ENCODE peak calls at places on chromosomes 3 and 15, in ten cellular contexts. One of them, this sample, is unnamed.

GRCh38 chr3:122947086-122947611 is 80.4 kb downstream of the SEMA5B start:
- DNase-seq in esophagus squamous epithelium: no peak
- DNase-seq in ovary: no peak
- DNase-seq in heart left ventricle: no peak
- DNase-seq in lower leg skin: no peak
- DNase-seq in endothelial cell of umbilical vein: no peak
- DNase-seq in adrenal gland: no peak
- DNase-seq in IMR-90: no peak
- DNase-seq in Peyer's patch: no peak
- DNase-seq in transverse colon: no peak
- DNase-seq in this sample: no peak

GRCh38 chr15:71239592-71240364 is 124.5 kb downstream of the THSD4 start:
- DNase-seq in esophagus squamous epithelium: no peak
- DNase-seq in ovary: no peak
- DNase-seq in heart left ventricle: no peak
- DNase-seq in lower leg skin: no peak
- DNase-seq in endothelial cell of umbilical vein: no peak
- DNase-seq in adrenal gland: no peak
- DNase-seq in IMR-90: peak
- DNase-seq in Peyer's patch: no peak
- DNase-seq in transverse colon: no peak
- DNase-seq in this sample: no peak

GRCh38 chr15:90680371-90680935 is 36.7 kb upstream of the BLM start:
- DNase-seq in esophagus squamous epithelium: no peak
- DNase-seq in ovary: no peak
- DNase-seq in heart left ventricle: no peak
- DNase-seq in lower leg skin: no peak
- DNase-seq in endothelial cell of umbilical vein: no peak
- DNase-seq in adrenal gland: peak
- DNase-seq in IMR-90: peak
- DNase-seq in Peyer's patch: no peak
- DNase-seq in transverse colon: no peak
- DNase-seq in this sample: peak

GRCh38 chr15:22884344-22884743 is 45.9 kb downstream of the NIPA2 start:
- DNase-seq in esophagus squamous epithelium: no peak
- DNase-seq in ovary: no peak
- DNase-seq in heart left ventricle: no peak
- DNase-seq in lower leg skin: no peak
- DNase-seq in endothelial cell of umbilical vein: no peak
- DNase-seq in adrenal gland: no peak
- DNase-seq in IMR-90: no peak
- DNase-seq in Peyer's patch: no peak
- DNase-seq in transverse colon: no peak
- DNase-seq in this sample: no peak

GRCh38 chr3:147324356-147324755 is 82.0 kb downstream of the ZIC4 start:
- DNase-seq in esophagus squamous epithelium: no peak
- DNase-seq in ovary: no peak
- DNase-seq in heart left ventricle: no peak
- DNase-seq in lower leg skin: no peak
- DNase-seq in endothelial cell of umbilical vein: no peak
- DNase-seq in adrenal gland: no peak
- DNase-seq in IMR-90: no peak
- DNase-seq in Peyer's patch: no peak
- DNase-seq in transverse colon: no peak
- DNase-seq in this sample: no peak

GRCh38 chr3:176906046-176906905 is 291.0 kb downstream of the TBL1XR1 start:
- DNase-seq in esophagus squamous epithelium: no peak
- DNase-seq in ovary: no peak
- DNase-seq in heart left ventricle: no peak
- DNase-seq in lower leg skin: no peak
- DNase-seq in endothelial cell of umbilical vein: peak
- DNase-seq in adrenal gland: peak
- DNase-seq in IMR-90: peak
- DNase-seq in Peyer's patch: no peak
- DNase-seq in transverse colon: no peak
- DNase-seq in this sample: no peak

GRCh38 chr15:95174281-95174680 is 942.9 kb downstream of the MCTP2 start:
- DNase-seq in esophagus squamous epithelium: no peak
- DNase-seq in ovary: no peak
- DNase-seq in heart left ventricle: no peak
- DNase-seq in lower leg skin: peak
- DNase-seq in endothelial cell of umbilical vein: no peak
- DNase-seq in adrenal gland: peak
- DNase-seq in IMR-90: peak
- DNase-seq in Peyer's patch: no peak
- DNase-seq in transverse colon: no peak
- DNase-seq in this sample: no peak

GRCh38 chr3:172365028-172365567 is 83.2 kb downstream of the GHSR start:
- DNase-seq in esophagus squamous epithelium: no peak
- DNase-seq in ovary: no peak
- DNase-seq in heart left ventricle: no peak
- DNase-seq in lower leg skin: no peak
- DNase-seq in endothelial cell of umbilical vein: no peak
- DNase-seq in adrenal gland: no peak
- DNase-seq in IMR-90: no peak
- DNase-seq in Peyer's patch: no peak
- DNase-seq in transverse colon: no peak
- DNase-seq in this sample: no peak

GRCh38 chr3:197029511-197030167 is at the start of gene MELTF:
- DNase-seq in esophagus squamous epithelium: no peak
- DNase-seq in ovary: peak
- DNase-seq in heart left ventricle: peak
- DNase-seq in lower leg skin: no peak
- DNase-seq in endothelial cell of umbilical vein: peak
- DNase-seq in adrenal gland: no peak
- DNase-seq in IMR-90: peak
- DNase-seq in Peyer's patch: peak
- DNase-seq in transverse colon: peak
- DNase-seq in this sample: peak

GRCh38 chr15:85813234-85813633 is 18.5 kb upstream of the KLHL25 start:
- DNase-seq in esophagus squamous epithelium: no peak
- DNase-seq in ovary: no peak
- DNase-seq in heart left ventricle: no peak
- DNase-seq in lower leg skin: no peak
- DNase-seq in endothelial cell of umbilical vein: no peak
- DNase-seq in adrenal gland: no peak
- DNase-seq in IMR-90: no peak
- DNase-seq in Peyer's patch: no peak
- DNase-seq in transverse colon: no peak
- DNase-seq in this sample: no peak

GRCh38 chr3:41173926-41174702 is 25.2 kb upstream of the CTNNB1 start:
- DNase-seq in esophagus squamous epithelium: no peak
- DNase-seq in ovary: no peak
- DNase-seq in heart left ventricle: no peak
- DNase-seq in lower leg skin: no peak
- DNase-seq in endothelial cell of umbilical vein: no peak
- DNase-seq in adrenal gland: no peak
- DNase-seq in IMR-90: no peak
- DNase-seq in Peyer's patch: no peak
- DNase-seq in transverse colon: no peak
- DNase-seq in this sample: no peak

GRCh38 chr3:72397586-72397985 is 450.7 kb downstream of the SHQ1 start:
- DNase-seq in esophagus squamous epithelium: no peak
- DNase-seq in ovary: no peak
- DNase-seq in heart left ventricle: no peak
- DNase-seq in lower leg skin: no peak
- DNase-seq in endothelial cell of umbilical vein: no peak
- DNase-seq in adrenal gland: no peak
- DNase-seq in IMR-90: no peak
- DNase-seq in Peyer's patch: no peak
- DNase-seq in transverse colon: no peak
- DNase-seq in this sample: no peak

DNA sequence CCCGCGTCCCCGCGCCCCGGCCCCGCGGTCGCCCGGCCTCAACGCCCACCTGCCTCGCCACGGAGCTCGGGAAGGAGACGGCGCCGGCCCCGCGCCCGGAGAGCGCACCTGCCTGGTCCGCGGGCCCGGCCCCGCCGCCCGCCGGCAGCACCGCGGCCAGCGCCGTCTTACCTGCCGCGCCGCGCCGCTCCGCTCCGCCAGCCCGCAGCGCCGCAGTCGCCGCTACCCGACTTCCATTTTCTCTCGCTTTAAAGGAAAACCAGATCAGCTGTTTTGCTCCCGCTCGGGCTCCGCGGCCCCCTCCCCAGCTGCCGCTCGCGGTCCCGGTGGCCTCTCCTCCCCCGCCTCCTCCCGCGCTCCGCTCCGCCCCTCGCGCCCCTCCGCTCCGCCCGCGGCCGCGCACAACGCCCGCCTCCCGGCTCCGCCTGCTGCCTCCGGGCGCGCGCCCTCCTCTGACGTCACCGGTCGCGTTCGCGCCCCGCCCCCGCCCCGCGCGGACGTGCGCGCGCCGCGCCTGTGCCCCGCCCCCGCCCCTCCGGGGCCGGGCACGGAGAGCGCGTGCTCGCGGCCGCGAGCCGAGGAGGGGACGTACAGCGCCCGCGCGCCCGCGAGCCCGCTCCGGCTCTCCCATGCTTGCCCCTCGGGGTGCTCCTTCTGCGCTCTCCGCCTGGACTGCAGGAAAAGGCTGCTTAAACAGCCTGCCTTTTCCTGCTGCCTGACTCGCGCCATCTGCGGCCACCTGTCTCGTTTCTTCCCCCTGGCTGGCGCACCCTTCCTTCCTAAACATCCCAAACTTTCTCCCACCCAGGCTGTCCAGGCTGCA is 159.8 kb upstream of the CHRNA7 start:
- DNase-seq in esophagus squamous epithelium: no peak
- DNase-seq in ovary: peak
- DNase-seq in heart left ventricle: peak
- DNase-seq in lower leg skin: peak
- DNase-seq in endothelial cell of umbilical vein: peak
- DNase-seq in adrenal gland: peak
- DNase-seq in IMR-90: peak
- DNase-seq in Peyer's patch: peak
- DNase-seq in transverse colon: peak
- DNase-seq in this sample: peak
- TF ChIP-seq POLR2A in esophagus squamous epithelium: no peak
- TF ChIP-seq POLR2A in ovary: peak
- TF ChIP-seq POLR2A in heart left ventricle: no peak
- TF ChIP-seq POLR2A in lower leg skin: no peak
- TF ChIP-seq POLR2A in endothelial cell of umbilical vein: no peak
- TF ChIP-seq POLR2A in adrenal gland: peak
- TF ChIP-seq POLR2A in IMR-90: no peak
- TF ChIP-seq POLR2A in Peyer's patch: no peak
- TF ChIP-seq POLR2A in transverse colon: peak
- TF ChIP-seq POLR2A in this sample: no peak

GRCh38 chr3:47378869-47379268 is 2.0 kb upstream of the PTPN23 start:
- DNase-seq in esophagus squamous epithelium: no peak
- DNase-seq in ovary: no peak
- DNase-seq in heart left ventricle: no peak
- DNase-seq in lower leg skin: no peak
- DNase-seq in endothelial cell of umbilical vein: no peak
- DNase-seq in adrenal gland: no peak
- DNase-seq in IMR-90: no peak
- DNase-seq in Peyer's patch: no peak
- DNase-seq in transverse colon: no peak
- DNase-seq in this sample: no peak

GRCh38 chr3:47380026-47380600 is 708 bp upstream of the PTPN23 start:
- DNase-seq in esophagus squamous epithelium: no peak
- DNase-seq in ovary: no peak
- DNase-seq in heart left ventricle: no peak
- DNase-seq in lower leg skin: no peak
- DNase-seq in endothelial cell of umbilical vein: no peak
- DNase-seq in adrenal gland: no peak
- DNase-seq in IMR-90: no peak
- DNase-seq in Peyer's patch: no peak
- DNase-seq in transverse colon: peak
- DNase-seq in this sample: no peak

GRCh38 chr3:47380601-47381316 is at the start of gene PTPN23:
- DNase-seq in esophagus squamous epithelium: peak
- DNase-seq in ovary: peak
- DNase-seq in heart left ventricle: peak
- DNase-seq in lower leg skin: peak
- DNase-seq in endothelial cell of umbilical vein: peak
- DNase-seq in adrenal gland: peak
- DNase-seq in IMR-90: peak
- DNase-seq in Peyer's patch: peak
- DNase-seq in transverse colon: peak
- DNase-seq in this sample: peak

GRCh38 chr3:47381317-47382157 is 716 bp downstream of the PTPN23 start:
- DNase-seq in esophagus squamous epithelium: peak
- DNase-seq in ovary: peak
- DNase-seq in heart left ventricle: peak
- DNase-seq in lower leg skin: peak
- DNase-seq in endothelial cell of umbilical vein: peak
- DNase-seq in adrenal gland: peak
- DNase-seq in IMR-90: peak
- DNase-seq in Peyer's patch: peak
- DNase-seq in transverse colon: peak
- DNase-seq in this sample: peak

DNA sequence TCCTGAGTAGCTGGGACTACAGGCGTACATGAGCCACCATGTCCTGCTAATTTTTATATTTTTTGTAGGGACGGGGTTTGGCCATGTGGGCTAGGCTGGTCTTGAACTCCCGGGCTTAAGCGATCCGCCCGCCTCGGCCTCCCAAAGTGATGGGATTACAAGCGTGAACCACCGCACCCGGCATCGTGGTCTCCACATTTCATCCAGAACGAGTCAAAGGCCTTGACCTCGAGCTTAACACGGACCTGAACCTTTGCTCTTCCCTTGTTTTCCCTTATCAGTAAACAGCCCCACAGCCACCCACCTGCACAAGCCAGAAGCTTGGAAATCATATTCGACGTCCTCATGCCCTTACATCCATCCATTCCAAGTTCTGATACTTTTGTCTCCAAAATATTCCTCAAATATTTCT is 1.3 kb upstream of the PTPN23 start:
- DNase-seq in esophagus squamous epithelium: no peak
- DNase-seq in ovary: peak
- DNase-seq in heart left ventricle: no peak
- DNase-seq in lower leg skin: no peak
- DNase-seq in endothelial cell of umbilical vein: no peak
- DNase-seq in adrenal gland: no peak
- DNase-seq in IMR-90: no peak
- DNase-seq in Peyer's patch: no peak
- DNase-seq in transverse colon: peak
- DNase-seq in this sample: no peak
- TF ChIP-seq POLR2A in esophagus squamous epithelium: no peak
- TF ChIP-seq POLR2A in ovary: no peak
- TF ChIP-seq POLR2A in heart left ventricle: no peak
- TF ChIP-seq POLR2A in lower leg skin: no peak
- TF ChIP-seq POLR2A in endothelial cell of umbilical vein: peak
- TF ChIP-seq POLR2A in adrenal gland: no peak
- TF ChIP-seq POLR2A in IMR-90: no peak
- TF ChIP-seq POLR2A in Peyer's patch: no peak
- TF ChIP-seq POLR2A in transverse colon: no peak
- TF ChIP-seq POLR2A in this sample: no peak

GRCh38 chr15:79060175-79060574 is 30.4 kb downstream of the RASGRF1 start:
- DNase-seq in esophagus squamous epithelium: no peak
- DNase-seq in ovary: no peak
- DNase-seq in heart left ventricle: no peak
- DNase-seq in lower leg skin: no peak
- DNase-seq in endothelial cell of umbilical vein: no peak
- DNase-seq in adrenal gland: no peak
- DNase-seq in IMR-90: no peak
- DNase-seq in Peyer's patch: no peak
- DNase-seq in transverse colon: no peak
- DNase-seq in this sample: no peak
- TF ChIP-seq POLR2A in esophagus squamous epithelium: no peak
- TF ChIP-seq POLR2A in ovary: no peak
- TF ChIP-seq POLR2A in heart left ventricle: no peak
- TF ChIP-seq POLR2A in lower leg skin: no peak
- TF ChIP-seq POLR2A in endothelial cell of umbilical vein: no peak
- TF ChIP-seq POLR2A in adrenal gland: no peak
- TF ChIP-seq POLR2A in IMR-90: no peak
- TF ChIP-seq POLR2A in Peyer's patch: no peak
- TF ChIP-seq POLR2A in transverse colon: no peak
- TF ChIP-seq POLR2A in this sample: no peak

GRCh38 chr15:63970723-63971426 is 75.4 kb downstream of the DAPK2 start:
- DNase-seq in esophagus squamous epithelium: no peak
- DNase-seq in ovary: no peak
- DNase-seq in heart left ventricle: no peak
- DNase-seq in lower leg skin: no peak
- DNase-seq in endothelial cell of umbilical vein: no peak
- DNase-seq in adrenal gland: no peak
- DNase-seq in IMR-90: no peak
- DNase-seq in Peyer's patch: peak
- DNase-seq in transverse colon: no peak
- DNase-seq in this sample: no peak
- TF ChIP-seq POLR2A in esophagus squamous epithelium: no peak
- TF ChIP-seq POLR2A in ovary: no peak
- TF ChIP-seq POLR2A in heart left ventricle: no peak
- TF ChIP-seq POLR2A in lower leg skin: no peak
- TF ChIP-seq POLR2A in endothelial cell of umbilical vein: no peak
- TF ChIP-seq POLR2A in adrenal gland: no peak
- TF ChIP-seq POLR2A in IMR-90: no peak
- TF ChIP-seq POLR2A in Peyer's patch: no peak
- TF ChIP-seq POLR2A in transverse colon: no peak
- TF ChIP-seq POLR2A in this sample: no peak

This sample was measured in H54.